ENCODE peak calls at places on chromosomes 1 and 21, in ten cellular contexts. W is fibroblast of pulmonary artery; E is NCI-H2081; Y is dorsolateral prefrontal cortex; R is T-helper 9 cell; A is ACHN; X is stimulated activated CD4-positive, alpha-beta T cell treated with anti-CD3 and anti-CD28 coated beads, Interleukin-2, amount 100 ng/mL, for 48 hours; V is HCT116; Q is EL; O is left lung. F is an unnamed sample.

GRCh38 chr1:231724876-231725647 is 98.5 kb downstream of the DISC1 start:
- DNase-seq in W (peak; percentile 77), E (peak; percentile 32), Y (peak; percentile 36), R (no peak), A (peak; percentile 75), X (peak; percentile 2), V (peak; percentile 76), Q (peak; percentile 56), O (no peak), F (no peak)

GRCh38 chr1:233777571-233777970 is 126.9 kb upstream of the SLC35F3 start:
- DNase-seq in W (no peak), E (no peak), Y (no peak), R (no peak), A (no peak), X (no peak), V (no peak), Q (no peak), O (no peak), F (no peak)

GRCh38 chr1:241902376-241903067 is 54.5 kb downstream of the EXO1 start:
- DNase-seq in W (peak; percentile 11), E (no peak), Y (no peak), R (no peak), A (no peak), X (no peak), V (no peak), Q (peak; percentile 15), O (no peak), F (no peak)

GRCh38 chr1:223710179-223711133 is 1.9 kb upstream of the CAPN2 start:
- DNase-seq in W (no peak), E (no peak), Y (no peak), R (no peak), A (no peak), X (no peak), V (no peak), Q (no peak), O (no peak), F (no peak)

GRCh38 chr1:155005076-155005971 is 2.7 kb downstream of the ZBTB7B start:
- DNase-seq in W (no peak), E (no peak), Y (peak; percentile 76), R (no peak), A (no peak), X (no peak), V (no peak), Q (peak; percentile 19), O (peak; percentile 92), F (no peak)

GRCh38 chr1:95509989-95510388 is 276.0 kb downstream of the RWDD3 start:
- DNase-seq in W (no peak), E (no peak), Y (no peak), R (no peak), A (no peak), X (no peak), V (no peak), Q (no peak), O (peak; percentile 10), F (no peak)

GRCh38 chr1:10962483-10962882 is 50.0 kb upstream of the TARDBP start:
- DNase-seq in W (no peak), E (peak; percentile 89), Y (no peak), R (no peak), A (no peak), X (no peak), V (no peak), Q (no peak), O (no peak), F (no peak)

GRCh38 chr1:158999301-159000069 is 10.2 kb upstream of the IFI16 start:
- DNase-seq in W (peak; percentile 99), E (no peak), Y (peak; percentile 86), R (no peak), A (peak; percentile 87), X (no peak), V (no peak), Q (peak; percentile 93), O (no peak), F (no peak)

GRCh38 chr1:9891207-9891606 is 18.9 kb downstream of the CTNNBIP1 start:
- DNase-seq in W (no peak), E (peak; percentile 63), Y (no peak), R (no peak), A (no peak), X (no peak), V (no peak), Q (peak; percentile 53), O (no peak), F (no peak)

GRCh38 chr1:173161510-173162221 is 45.5 kb downstream of the TNFSF4 start:
- DNase-seq in W (peak; percentile 64), E (no peak), Y (no peak), R (no peak), A (peak; percentile 7), X (no peak), V (peak; percentile 3), Q (peak; percentile 78), O (no peak), F (no peak)

GRCh38 chr1:193479187-193479586 is 292.8 kb upstream of the B3GALT2 start:
- DNase-seq in W (no peak), E (no peak), Y (no peak), R (peak; percentile 66), A (no peak), X (peak; percentile 16), V (no peak), Q (no peak), O (no peak), F (no peak)

GRCh38 chr1:100928128-100928527 is 32.2 kb downstream of the SLC30A7 start:
- DNase-seq in W (peak; percentile 12), E (no peak), Y (no peak), R (no peak), A (no peak), X (no peak), V (no peak), Q (no peak), O (no peak), F (no peak)

GRCh38 chr1:220378571-220379302 is 106.5 kb upstream of the RAB3GAP2 start:
- DNase-seq in W (no peak), E (no peak), Y (no peak), R (no peak), A (no peak), X (no peak), V (no peak), Q (no peak), O (no peak), F (no peak)

GRCh38 chr1:19710825-19711611 is 46.3 kb downstream of the HTR6 start:
- DNase-seq in W (peak; percentile 42), E (no peak), Y (no peak), R (no peak), A (no peak), X (peak; percentile 14), V (no peak), Q (no peak), O (no peak), F (no peak)

GRCh38 chr1:61641578-61642336 is 83.2 kb downstream of the TM2D1 start:
- DNase-seq in W (peak; percentile 80), E (no peak), Y (peak; percentile 68), R (peak; percentile 30), A (peak; percentile 51), X (peak; percentile 53), V (peak; percentile 35), Q (peak; percentile 10), O (peak; percentile 94), F (no peak)

GRCh38 chr1:222642468-222642867 is 24.6 kb downstream of the MIA3 start:
- DNase-seq in W (no peak), E (no peak), Y (no peak), R (no peak), A (no peak), X (no peak), V (no peak), Q (no peak), O (no peak), F (peak; percentile 44)

GRCh38 chr1:12244078-12244477 is 14.2 kb downstream of the VPS13D start:
- DNase-seq in W (peak; percentile 40), E (no peak), Y (no peak), R (no peak), A (peak; percentile 16), X (no peak), V (no peak), Q (peak; percentile 14), O (no peak), F (no peak)

GRCh38 chr1:219505886-219506285 is 107.0 kb downstream of the ZC3H11B start:
- DNase-seq in W (no peak), E (no peak), Y (no peak), R (no peak), A (no peak), X (no peak), V (no peak), Q (peak; percentile 5), O (no peak), F (no peak)

GRCh38 chr21:34017127-34017961 is 56.0 kb upstream of the MRPS6 start:
- DNase-seq in W (no peak), E (no peak), Y (no peak), R (no peak), A (no peak), X (no peak), V (no peak), Q (no peak), O (no peak), F (no peak)

GRCh38 chr1:231401478-231401877 is 20.6 kb downstream of the EGLN1 start:
- DNase-seq in W (no peak), E (no peak), Y (no peak), R (no peak), A (no peak), X (no peak), V (no peak), Q (no peak), O (no peak), F (no peak)

GRCh38 chr1:221097479-221098281 is 218.4 kb downstream of the HLX start:
- DNase-seq in W (peak; percentile 90), E (no peak), Y (no peak), R (no peak), A (no peak), X (no peak), V (no peak), Q (peak; percentile 96), O (no peak), F (peak; percentile 37)

GRCh38 chr1:46539968-46540367 is 11.5 kb downstream of the KNCN start:
- DNase-seq in W (peak; percentile 69), E (no peak), Y (no peak), R (no peak), A (peak; percentile 61), X (no peak), V (no peak), Q (peak; percentile 74), O (peak; percentile 18), F (peak; percentile 35)

GRCh38 chr1:181152892-181153633 is 64.6 kb downstream of the IER5 start:
- DNase-seq in W (peak; percentile 94), E (no peak), Y (peak; percentile 56), R (no peak), A (no peak), X (no peak), V (no peak), Q (peak; percentile 43), O (no peak), F (no peak)

GRCh38 chr1:15178571-15179484 is 25.3 kb downstream of the TMEM51 start:
- DNase-seq in W (peak; percentile 87), E (peak; percentile 48), Y (no peak), R (no peak), A (peak; percentile 93), X (no peak), V (peak; percentile 93), Q (peak; percentile 94), O (no peak), F (peak; percentile 61)

GRCh38 chr21:37532868-37533780 is 166.6 kb downstream of the DYRK1A start:
- DNase-seq in W (peak; percentile 18), E (no peak), Y (no peak), R (no peak), A (peak; percentile 58), X (peak; percentile 7), V (peak; percentile 47), Q (peak; percentile 70), O (peak; percentile 71), F (peak; percentile 77)

GRCh38 chr1:204331847-204332487 is 27.8 kb downstream of the PLEKHA6 start:
- DNase-seq in W (no peak), E (no peak), Y (no peak), R (no peak), A (no peak), X (no peak), V (no peak), Q (no peak), O (no peak), F (peak; percentile 21)

GRCh38 chr1:212528501-212528900 is 80.1 kb upstream of the ATF3 start:
- DNase-seq in W (no peak), E (no peak), Y (no peak), R (no peak), A (no peak), X (no peak), V (no peak), Q (no peak), O (no peak), F (no peak)